ENCODE peak calls at places on chromosome 15, in five cellular contexts. C is adrenal gland, E is uterus, Q is tibial nerve, X is K562. Y is an unnamed sample.

GRCh38 chr15:88448991-88449461 is 18.2 kb downstream of the MRPL46 start:
- DNase-seq in C (no peak), E (no peak), Q (no peak), X (no peak), Y (no peak)

GRCh38 chr15:69161878-69162213 is 1.4 kb downstream of the GLCE start:
- DNase-seq in C (no peak), E (no peak), Q (no peak), X (no peak), Y (no peak)

GRCh38 chr15:45338417-45338816 is 39.9 kb downstream of the GATM start:
- DNase-seq in C (no peak), E (no peak), Q (no peak), X (peak), Y (no peak)

GRCh38 chr15:88648357-88649214 is 9.8 kb downstream of the ISG20 start:
- DNase-seq in C (peak), E (no peak), Q (no peak), X (no peak), Y (peak)

GRCh38 chr15:51714911-51715310 is 22.5 kb downstream of the LYSMD2 start:
- DNase-seq in C (no peak), E (no peak), Q (no peak), X (no peak), Y (no peak)

GRCh38 chr15:58770857-58771620 is at the start of gene MINDY2:
- DNase-seq in C (peak), E (peak), Q (peak), X (peak), Y (peak)

GRCh38 chr15:69096197-69096596 is 64.2 kb upstream of the GLCE start:
- DNase-seq in C (no peak), E (no peak), Q (no peak), X (no peak), Y (no peak)

GRCh38 chr15:53831907-53832793 is 72.7 kb upstream of the WDR72 start:
- DNase-seq in C (no peak), E (no peak), Q (no peak), X (no peak), Y (no peak)

GRCh38 chr15:97998307-97999071 is 38.0 kb downstream of the ARRDC4 start:
- DNase-seq in C (no peak), E (no peak), Q (no peak), X (no peak), Y (no peak)

GRCh38 chr15:63523306-63523990 is 19.1 kb downstream of the USP3 start:
- DNase-seq in C (no peak), E (no peak), Q (no peak), X (no peak), Y (no peak)

GRCh38 chr15:88586401-88587162 is 34.6 kb upstream of the AEN start:
- DNase-seq in C (no peak), E (no peak), Q (no peak), X (no peak), Y (no peak)

GRCh38 chr15:44710236-44711088 is 661 bp downstream of the PATL2 start:
- DNase-seq in C (peak), E (no peak), Q (no peak), X (peak), Y (no peak)

GRCh38 chr15:65651042-65651322 is 29.2 kb downstream of the SLC24A1 start:
- DNase-seq in C (no peak), E (no peak), Q (no peak), X (no peak), Y (no peak)
- TF ChIP-seq POLR2A in C (no peak), E (no peak), Q (no peak), X (no peak), Y (no peak)

DNA sequence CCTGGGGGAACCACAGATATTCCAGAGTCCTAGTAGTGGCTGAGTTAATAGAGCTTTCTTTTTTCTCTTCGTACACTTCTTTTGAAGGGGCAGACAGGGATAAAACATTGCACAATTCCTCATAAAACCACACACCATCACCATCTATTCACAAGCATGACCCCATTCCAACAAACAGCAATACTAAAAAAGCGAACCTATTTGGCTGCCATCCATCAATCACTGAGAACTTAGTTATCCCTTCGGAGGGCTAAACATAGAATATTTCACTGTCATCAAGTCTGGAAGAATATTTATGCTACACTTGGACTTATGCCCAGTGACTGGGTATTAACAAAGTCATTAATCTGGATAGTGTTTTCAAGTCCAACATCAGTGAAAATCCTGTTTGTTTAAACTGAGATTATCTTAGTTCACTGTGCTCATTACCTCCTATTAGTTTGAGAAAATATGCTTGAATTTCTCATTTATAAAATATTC is 80.3 kb upstream of the PRTG start:
- DNase-seq in C (no peak), E (no peak), Q (no peak), X (no peak), Y (no peak)
- H3K4me3 ChIP-seq in C (no peak), E (no peak), Q (no peak), X (no peak), Y (no peak)

GRCh38 chr15:84980196-84981053 is 1.2 kb upstream of the PDE8A start:
- DNase-seq in C (peak), E (peak), Q (peak), X (peak), Y (peak)
- TF ChIP-seq POLR2A in C (peak), E (peak), Q (peak), X (peak), Y (no peak)

DNA sequence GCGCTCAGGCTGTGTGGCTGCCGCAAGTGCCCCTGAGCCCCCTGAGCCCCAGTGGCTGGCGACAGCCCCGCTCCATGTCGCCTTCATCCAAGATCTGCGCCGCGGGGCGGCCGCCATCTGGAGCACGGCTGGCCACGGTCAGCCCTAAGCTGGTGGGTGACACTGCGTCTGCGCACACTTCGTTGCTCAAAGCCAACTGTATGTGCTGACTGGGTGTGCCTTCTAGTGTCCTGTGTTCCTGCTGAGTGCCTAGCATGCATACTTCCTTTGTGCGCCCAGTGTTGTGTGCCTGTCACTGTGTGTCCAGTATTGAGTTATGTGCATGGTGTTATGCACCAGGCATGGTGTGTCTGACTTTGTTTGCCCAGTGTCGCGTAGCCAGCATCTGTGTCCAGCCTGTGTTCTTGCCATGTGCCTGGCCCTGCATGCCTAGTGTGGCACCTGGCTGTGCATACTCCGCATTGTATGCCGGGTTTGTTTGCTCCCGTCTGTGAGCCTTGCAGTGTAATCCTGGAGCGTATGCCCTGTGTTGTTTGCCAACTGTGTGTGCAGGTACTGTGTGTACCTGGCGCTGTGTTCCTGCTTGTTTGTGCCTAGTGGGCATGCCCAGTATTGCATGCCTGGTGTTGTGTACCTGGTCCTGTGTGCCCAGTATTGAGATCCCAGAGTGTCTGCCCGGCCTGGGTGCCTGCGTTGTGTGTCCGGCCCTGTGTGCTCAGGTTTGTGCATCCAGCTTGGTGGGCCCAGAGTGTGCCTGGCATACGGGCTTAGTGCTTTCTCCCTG is 54.7 kb upstream of the CHRNA7 start:
- DNase-seq in C (no peak), E (no peak), Q (no peak), X (no peak), Y (peak)
- H3K4me3 ChIP-seq in C (no peak), E (no peak), Q (no peak), X (no peak), Y (no peak)

GRCh38 chr15:77034620-77035467 is 36.1 kb downstream of the TSPAN3 start:
- DNase-seq in C (peak), E (peak), Q (peak), X (peak), Y (peak)
- TF ChIP-seq POLR2A in C (no peak), E (no peak), Q (no peak), X (no peak), Y (no peak)

GRCh38 chr15:60589253-60589652 is 110.3 kb upstream of the ICE2 start:
- DNase-seq in C (no peak), E (no peak), Q (no peak), X (no peak), Y (no peak)
- H3K4me3 ChIP-seq in C (no peak), E (no peak), Q (no peak), X (no peak), Y (no peak)

GRCh38 chr15:56918046-56918906 is at the start of gene TCF12:
- DNase-seq in C (peak), E (peak), Q (peak), X (peak), Y (peak)
- TF ChIP-seq POLR2A in C (peak), E (peak), Q (peak), X (peak), Y (no peak)

GRCh38 chr15:35722506-35722905 is 176.5 kb upstream of the DPH6 start:
- DNase-seq in C (no peak), E (no peak), Q (no peak), X (no peak), Y (no peak)

GRCh38 chr15:35723120-35723707 is 177.2 kb upstream of the DPH6 start:
- DNase-seq in C (no peak), E (no peak), Q (no peak), X (no peak), Y (no peak)

GRCh38 chr15:35725353-35725752 is 179.4 kb upstream of the DPH6 start:
- DNase-seq in C (no peak), E (no peak), Q (no peak), X (no peak), Y (no peak)

GRCh38 chr15:35724626-35725025 is 178.7 kb upstream of the DPH6 start:
- DNase-seq in C (no peak), E (no peak), Q (no peak), X (no peak), Y (no peak)

DNA sequence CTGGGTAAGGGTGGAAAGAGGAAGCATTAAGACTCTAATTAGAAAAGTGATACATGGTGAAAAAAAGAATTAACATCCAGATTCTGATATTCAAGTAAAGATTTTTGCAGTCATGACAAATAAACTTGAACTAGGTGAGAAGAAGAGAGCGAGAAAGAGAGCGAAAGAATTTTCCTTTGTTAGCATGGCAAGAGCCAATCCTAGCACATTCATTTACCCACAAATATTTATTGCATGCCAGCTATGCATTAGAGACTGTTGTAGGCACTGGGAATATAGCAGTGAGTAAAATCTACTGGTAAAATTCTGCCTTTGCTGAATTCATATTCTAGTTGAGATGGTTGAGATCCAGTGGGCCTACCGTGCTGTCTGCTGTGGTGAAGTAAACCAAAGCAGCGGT is 177.9 kb upstream of the DPH6 start:
- DNase-seq in C (no peak), E (no peak), Q (no peak), X (no peak), Y (no peak)
- H3K4me3 ChIP-seq in C (no peak), E (no peak), Q (no peak), X (no peak), Y (no peak)

DNA sequence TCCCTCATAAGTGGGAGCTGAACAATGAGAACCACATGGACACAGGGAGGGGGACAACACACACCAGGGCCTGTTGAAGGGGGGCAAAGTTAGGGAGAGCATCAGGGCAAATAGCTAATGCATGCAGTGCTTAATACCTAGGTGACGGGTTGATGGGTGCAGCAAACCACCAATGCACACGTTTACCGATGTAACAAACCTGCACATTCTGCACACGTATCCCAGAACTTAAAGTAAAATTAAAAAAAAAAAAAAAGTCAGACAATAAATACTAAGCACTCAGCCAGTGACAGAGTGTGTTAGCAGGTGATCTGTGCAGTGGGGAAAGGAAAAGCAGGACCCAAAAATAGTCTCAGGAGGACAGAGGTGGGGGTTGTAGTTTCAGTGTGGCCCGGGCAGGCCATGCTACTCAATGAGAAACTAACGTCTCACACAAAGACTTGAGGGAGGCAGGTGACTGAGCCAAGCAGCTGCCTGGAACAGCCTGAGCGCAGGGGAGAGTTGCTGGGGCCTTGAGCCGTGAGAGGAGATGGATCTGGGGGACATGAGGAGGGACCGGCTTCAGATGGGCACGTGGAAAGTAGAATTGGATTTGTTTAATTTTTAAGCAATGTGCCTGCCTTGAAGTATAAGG is 18.4 kb downstream of the ANKDD1A start:
- DNase-seq in C (no peak), E (peak), Q (no peak), X (no peak), Y (no peak)
- TF ChIP-seq POLR2A in C (no peak), E (no peak), Q (no peak), X (no peak), Y (no peak)

GRCh38 chr15:65049418-65049840 is 4.2 kb downstream of the SLC51B start:
- DNase-seq in C (peak), E (peak), Q (peak), X (peak), Y (peak)
- H3K4me3 ChIP-seq in C (no peak), E (no peak), Q (peak), X (no peak), Y (no peak)

Y was measured in lower leg skin.